ENCODE peak calls at places on chromosomes 2 and 18, in seven cellular contexts. J is IMR-90; V is AG09309; Z is activated T-cell treated with anti-CD3 and anti-CD28 coated beads, Interleukin-2, amount 50 U/mL, for 72 hours; U is T-helper 9 cell; Q is mesendoderm; T is GM12891. G is an unnamed sample.

GRCh38 chr2:108630567-108631405 is 88.5 kb upstream of the RANBP2 start:
- DNase-seq in Z (no peak), T (no peak), J (peak), V (no peak), U (no peak), Q (no peak), G (no peak)

GRCh38 chr2:228927028-228928010 is 343.8 kb downstream of the PID1 start:
- DNase-seq in Z (no peak), T (no peak), Q (no peak), V (no peak), J (no peak), U (no peak), G (no peak)

GRCh38 chr2:217795706-217796465 is 206.9 kb downstream of the TNS1 start:
- DNase-seq in J (no peak), U (no peak), Z (no peak), V (no peak), T (no peak), Q (peak), G (no peak)

GRCh38 chr2:210537021-210537650 is 19.3 kb upstream of the CPS1 start:
- DNase-seq in V (no peak), J (no peak), Q (no peak), Z (no peak), T (no peak), U (no peak), G (no peak)

GRCh38 chr18:652131-652530 is 5.3 kb upstream of the TYMS start:
- DNase-seq in J (no peak), T (no peak), U (no peak), Z (no peak), Q (no peak), V (no peak), G (no peak)

GRCh38 chr2:196263181-196263747 is 91.9 kb upstream of the STK17B start:
- DNase-seq in J (peak), Z (peak), U (peak), V (no peak), Q (no peak), T (no peak), G (peak)

GRCh38 chr2:57796527-57796926 is 250.1 kb upstream of the VRK2 start:
- DNase-seq in T (no peak), J (no peak), U (no peak), Z (no peak), Q (peak), V (no peak), G (no peak)

GRCh38 chr18:3861495-3861894 is 411.5 kb downstream of the TGIF1 start:
- DNase-seq in J (no peak), U (no peak), Z (no peak), Q (no peak), T (no peak), V (no peak), G (no peak)

GRCh38 chr2:175143191-175143590 is 24.8 kb downstream of the ATF2 start:
- DNase-seq in Q (no peak), J (no peak), U (no peak), T (no peak), Z (no peak), V (no peak), G (no peak)

GRCh38 chr2:65186872-65187851 is 40.5 kb upstream of the ACTR2 start:
- DNase-seq in T (peak), Z (peak), Q (peak), J (peak), V (peak), U (peak), G (peak)

GRCh38 chr18:58438161-58438983 is 190.5 kb downstream of the ALPK2 start:
- DNase-seq in T (no peak), V (no peak), U (no peak), Z (peak), J (peak), Q (no peak), G (no peak)

GRCh38 chr2:203551653-203552250 is 16.7 kb upstream of the RAPH1 start:
- DNase-seq in U (no peak), V (no peak), T (no peak), J (peak), Z (no peak), Q (no peak), G (no peak)

GRCh38 chr2:72004976-72005375 is 142.7 kb downstream of the CYP26B1 start:
- DNase-seq in Z (no peak), J (no peak), T (no peak), V (no peak), Q (peak), U (no peak), G (no peak)

GRCh38 chr2:178279636-178280035 is 85.3 kb downstream of the OSBPL6 start:
- DNase-seq in T (no peak), U (no peak), Q (no peak), J (no peak), V (no peak), Z (no peak), G (peak)

GRCh38 chr2:43218550-43219382 is 7.6 kb downstream of the ZFP36L2 start:
- DNase-seq in T (no peak), J (peak), Z (peak), V (no peak), Q (peak), U (peak), G (peak)

GRCh38 chr2:136395590-136395989 is 277.6 kb upstream of the CXCR4 start:
- DNase-seq in J (no peak), T (no peak), U (no peak), Q (no peak), V (no peak), Z (no peak), G (no peak)

GRCh38 chr18:22088029-22088428 is 81.4 kb upstream of the GATA6 start:
- DNase-seq in J (no peak), V (no peak), U (no peak), Q (no peak), T (no peak), Z (no peak), G (peak)

GRCh38 chr2:173948198-173948597 is 17.0 kb downstream of the SP3 start:
- DNase-seq in Q (no peak), T (no peak), V (no peak), Z (no peak), J (no peak), U (no peak), G (no peak)

GRCh38 chr2:164495491-164496223 is 125.6 kb downstream of the GRB14 start:
- DNase-seq in U (no peak), Q (peak), Z (no peak), V (peak), J (peak), T (no peak), G (no peak)